ENCODE peak calls at places on chromosomes 1 and 21, in seven cellular contexts. A is AG04450; U is activated CD8-positive, alpha-beta memory T cell treated with anti-CD3 and anti-CD28 coated beads for 1 hour; Y is activated CD4-positive, alpha-beta T cell treated with anti-CD3 and anti-CD28 coated beads for 1 hour; M is small intestine; G is activated CD4-positive, alpha-beta memory T cell treated with anti-CD3 and anti-CD28 coated beads, Interleukin-2, amount 10 ng/mL, durations not matched to agents 7 days and 5 days; E is NCI-H226. I is an unnamed sample.

GRCh38 chr1:30807318-30808066 is 49.9 kb upstream of the LAPTM5 start:
- DNase-seq in A (no peak), U (no peak), Y (no peak), M (no peak), G (no peak), E (no peak), I (peak)

GRCh38 chr1:45009956-45010854 is 919 bp downstream of the HECTD3 start:
- DNase-seq in A (no peak), U (no peak), Y (no peak), M (peak), G (peak), E (peak), I (no peak)

GRCh38 chr21:45249626-45250025 is 38.1 kb downstream of the POFUT2 start:
- DNase-seq in A (no peak), U (no peak), Y (no peak), M (no peak), G (no peak), E (no peak), I (no peak)

GRCh38 chr21:34986561-34987533 is 62.3 kb downstream of the RUNX1 start:
- DNase-seq in A (no peak), U (peak), Y (peak), M (peak), G (peak), E (no peak), I (peak)

GRCh38 chr1:177789956-177790355 is 179.9 kb downstream of the SEC16B start:
- DNase-seq in A (no peak), U (no peak), Y (no peak), M (no peak), G (no peak), E (no peak), I (no peak)

GRCh38 chr1:37498872-37499617 is 15.5 kb downstream of the MEAF6 start:
- DNase-seq in A (no peak), U (no peak), Y (no peak), M (peak), G (no peak), E (no peak), I (no peak)

GRCh38 chr1:203338335-203339036 is 12.4 kb downstream of the FMOD start:
- DNase-seq in A (no peak), U (peak), Y (peak), M (peak), G (peak), E (peak), I (peak)

GRCh38 chr1:12059722-12060464 is 3.2 kb upstream of the TNFRSF8 start:
- DNase-seq in A (no peak), U (no peak), Y (no peak), M (no peak), G (no peak), E (no peak), I (no peak)

GRCh38 chr1:68115308-68115707 is 64.9 kb upstream of the DIRAS3 start:
- DNase-seq in A (no peak), U (no peak), Y (no peak), M (no peak), G (no peak), E (no peak), I (no peak)

GRCh38 chr21:16579538-16579937 is 849.8 kb downstream of the USP25 start:
- DNase-seq in A (no peak), U (no peak), Y (no peak), M (no peak), G (no peak), E (no peak), I (peak)

GRCh38 chr1:173937062-173937461 is 19.9 kb upstream of the SERPINC1 start:
- DNase-seq in A (no peak), U (no peak), Y (no peak), M (no peak), G (no peak), E (no peak), I (no peak)

GRCh38 chr1:100302756-100303155 is 36.7 kb downstream of the RTCA start:
- DNase-seq in A (no peak), U (no peak), Y (no peak), M (no peak), G (no peak), E (no peak), I (no peak)

GRCh38 chr1:156627313-156627880 is 8.2 kb downstream of the HAPLN2 start:
- DNase-seq in A (no peak), U (no peak), Y (no peak), M (peak), G (peak), E (no peak), I (peak)

GRCh38 chr1:39104158-39105060 is 78.3 kb downstream of the NDUFS5 start:
- DNase-seq in A (no peak), U (no peak), Y (no peak), M (peak), G (no peak), E (no peak), I (no peak)

GRCh38 chr1:40392206-40392605 is 18.7 kb downstream of the SMAP2 start:
- DNase-seq in A (no peak), U (no peak), Y (no peak), M (no peak), G (no peak), E (no peak), I (peak)

GRCh38 chr1:44592208-44593145 is 81.8 kb downstream of the TMEM53 start:
- DNase-seq in A (no peak), U (no peak), Y (no peak), M (peak), G (no peak), E (peak), I (no peak)

GRCh38 chr1:180528868-180529470 is 26.6 kb upstream of the ACBD6 start:
- DNase-seq in A (no peak), U (no peak), Y (no peak), M (no peak), G (no peak), E (no peak), I (no peak)

GRCh38 chr1:59249738-59250137 is 47.2 kb upstream of the FGGY start:
- DNase-seq in A (no peak), U (no peak), Y (no peak), M (no peak), G (no peak), E (no peak), I (no peak)

GRCh38 chr1:119631433-119632102 is 16.5 kb downstream of the ZNF697 start:
- DNase-seq in A (peak), U (no peak), Y (no peak), M (peak), G (no peak), E (peak), I (peak)

GRCh38 chr1:104265163-104265562 is 515.5 kb downstream of the AMY1C start:
- DNase-seq in A (no peak), U (no peak), Y (no peak), M (no peak), G (no peak), E (no peak), I (no peak)

GRCh38 chr1:23210351-23210785 is 6.9 kb downstream of the HTR1D start:
- DNase-seq in A (no peak), U (no peak), Y (no peak), M (no peak), G (no peak), E (peak), I (no peak)

GRCh38 chr21:45551816-45552695 is 9.8 kb upstream of the SLC19A1 start:
- DNase-seq in A (no peak), U (no peak), Y (no peak), M (no peak), G (no peak), E (no peak), I (no peak)

GRCh38 chr1:21638531-21639341 is 30.4 kb downstream of the RAP1GAP start:
- DNase-seq in A (no peak), U (no peak), Y (no peak), M (peak), G (no peak), E (peak), I (peak)

GRCh38 chr1:105909811-105910210 is 1146.7 kb upstream of the PRMT6 start:
- DNase-seq in A (no peak), U (no peak), Y (no peak), M (no peak), G (no peak), E (no peak), I (peak)